ENCODE peak calls at places on chromosomes 5 and 9, in eight cellular contexts. Z is dorsolateral prefrontal cortex; S is pancreas; A is endodermal cell; H is heart right ventricle; V is suprapubic skin; M is stomach; W is CD8-positive, alpha-beta T cell. D is an unnamed sample.

GRCh38 chr9:20683351-20684034 is 566 bp upstream of the FOCAD start:
- DNase-seq in W (peak), V (peak), M (peak), S (no peak), H (peak), Z (peak), A (no peak), D (peak)

GRCh38 chr9:899440-900184 is 58.1 kb downstream of the DMRT1 start:
- DNase-seq in M (no peak), Z (no peak), S (no peak), V (no peak), W (no peak), A (no peak), H (no peak), D (no peak)

GRCh38 chr5:141382469-141383294 is at the start of gene PCDHGA7:
- DNase-seq in H (no peak), Z (no peak), V (no peak), S (no peak), M (no peak), W (no peak), A (no peak), D (no peak)

GRCh38 chr5:52580921-52581320 is 206.8 kb upstream of the ITGA1 start:
- DNase-seq in V (no peak), A (no peak), S (no peak), W (no peak), H (no peak), Z (no peak), M (peak), D (no peak)

GRCh38 chr5:134008257-134008749 is 3.5 kb upstream of the VDAC1 start:
- DNase-seq in W (no peak), H (no peak), V (no peak), M (no peak), S (no peak), A (no peak), Z (no peak), D (no peak)

GRCh38 chr5:80707645-80708044 is 52.9 kb upstream of the DHFR start:
- DNase-seq in M (no peak), W (no peak), H (no peak), A (no peak), S (no peak), V (no peak), Z (no peak), D (no peak)

GRCh38 chr5:116566251-116566650 is 8.4 kb downstream of the SEMA6A start:
- DNase-seq in V (no peak), W (no peak), A (no peak), H (no peak), Z (no peak), S (no peak), M (no peak), D (no peak)

GRCh38 chr5:168370826-168371225 is 79.4 kb downstream of the WWC1 start:
- DNase-seq in V (no peak), A (peak), H (no peak), Z (no peak), W (no peak), M (no peak), S (no peak), D (no peak)

GRCh38 chr5:134738963-134739661 is 764 bp downstream of the CAMLG start:
- DNase-seq in Z (no peak), M (no peak), S (no peak), V (no peak), H (peak), A (peak), W (no peak), D (no peak)

GRCh38 chr9:125821078-125821477 is 73.9 kb downstream of the PBX3 start:
- DNase-seq in W (no peak), A (no peak), Z (no peak), S (no peak), M (no peak), V (no peak), H (no peak), D (no peak)

GRCh38 chr9:117703538-117703937 is 665 bp upstream of the TLR4 start:
- DNase-seq in M (no peak), H (no peak), W (no peak), Z (no peak), V (no peak), A (no peak), S (no peak), D (no peak)

GRCh38 chr9:37988041-37988440 is 81.0 kb downstream of the SHB start:
- DNase-seq in M (no peak), S (peak), Z (no peak), H (no peak), W (no peak), A (no peak), V (no peak), D (no peak)

GRCh38 chr9:124770359-124771020 is 621 bp downstream of the NR6A1 start:
- DNase-seq in M (no peak), A (peak), V (peak), Z (no peak), W (no peak), S (no peak), H (no peak), D (no peak)

GRCh38 chr5:52864376-52864775 is 76.7 kb downstream of the ITGA1 start:
- DNase-seq in S (no peak), V (no peak), Z (no peak), H (peak), A (no peak), W (no peak), M (no peak), D (no peak)

GRCh38 chr9:115810166-115810565 is 343.4 kb upstream of the PAPPA start:
- DNase-seq in H (no peak), S (no peak), M (no peak), Z (no peak), V (no peak), A (no peak), W (no peak), D (no peak)

GRCh38 chr5:177519463-177520235 is 2.9 kb upstream of the DDX41 start:
- DNase-seq in S (no peak), M (no peak), A (no peak), Z (no peak), H (no peak), W (no peak), V (no peak), D (no peak)

GRCh38 chr5:61933787-61934626 is 372.0 kb upstream of the KIF2A start:
- DNase-seq in V (no peak), A (peak), M (peak), Z (peak), H (peak), S (no peak), W (no peak), D (no peak)

GRCh38 chr9:80125731-80126264 is 554.0 kb downstream of the TLE4 start:
- DNase-seq in M (no peak), H (no peak), V (no peak), S (no peak), Z (no peak), W (no peak), A (no peak), D (no peak)

GRCh38 chr5:41587668-41588067 is 77.3 kb upstream of the PLCXD3 start:
- DNase-seq in A (no peak), W (no peak), H (no peak), Z (no peak), V (no peak), M (no peak), S (no peak), D (no peak)

GRCh38 chr9:87630266-87630665 is 95.7 kb upstream of the CTSL start:
- DNase-seq in H (no peak), V (no peak), M (no peak), W (no peak), Z (no peak), A (no peak), S (no peak), D (no peak)

GRCh38 chr9:93968451-93969327 is 13.5 kb upstream of the BARX1 start:
- DNase-seq in Z (no peak), V (no peak), A (peak), H (no peak), W (no peak), S (no peak), M (no peak), D (no peak)

GRCh38 chr9:5355817-5356216 is 16.1 kb upstream of the RLN1 start:
- DNase-seq in M (no peak), S (no peak), Z (no peak), A (no peak), W (no peak), H (no peak), V (no peak), D (no peak)

GRCh38 chr9:19028835-19029451 is 4.1 kb downstream of the SAXO1 start:
- DNase-seq in V (no peak), H (peak), Z (no peak), S (no peak), M (peak), A (peak), W (no peak), D (no peak)

GRCh38 chr5:143886621-143887301 is 74.8 kb downstream of the HMHB1 start:
- DNase-seq in V (no peak), A (no peak), W (no peak), M (no peak), H (no peak), S (no peak), Z (peak), D (no peak)

GRCh38 chr5:41648976-41649375 is 138.6 kb upstream of the PLCXD3 start:
- DNase-seq in V (no peak), H (no peak), S (no peak), Z (no peak), M (no peak), A (no peak), W (no peak), D (no peak)

GRCh38 chr5:96808541-96808828 is 740 bp upstream of the ERAP1 start:
- DNase-seq in Z (no peak), V (no peak), S (no peak), H (no peak), W (no peak), A (no peak), M (no peak), D (no peak)

GRCh38 chr5:73591698-73592501 is 26.4 kb downstream of the UTP15 start:
- DNase-seq in M (no peak), H (no peak), A (no peak), S (no peak), V (no peak), Z (no peak), W (no peak), D (no peak)

GRCh38 chr5:68618501-68618900 is 402.9 kb downstream of the PIK3R1 start:
- DNase-seq in M (no peak), A (no peak), W (no peak), S (no peak), V (no peak), H (no peak), Z (no peak), D (no peak)

DNA sequence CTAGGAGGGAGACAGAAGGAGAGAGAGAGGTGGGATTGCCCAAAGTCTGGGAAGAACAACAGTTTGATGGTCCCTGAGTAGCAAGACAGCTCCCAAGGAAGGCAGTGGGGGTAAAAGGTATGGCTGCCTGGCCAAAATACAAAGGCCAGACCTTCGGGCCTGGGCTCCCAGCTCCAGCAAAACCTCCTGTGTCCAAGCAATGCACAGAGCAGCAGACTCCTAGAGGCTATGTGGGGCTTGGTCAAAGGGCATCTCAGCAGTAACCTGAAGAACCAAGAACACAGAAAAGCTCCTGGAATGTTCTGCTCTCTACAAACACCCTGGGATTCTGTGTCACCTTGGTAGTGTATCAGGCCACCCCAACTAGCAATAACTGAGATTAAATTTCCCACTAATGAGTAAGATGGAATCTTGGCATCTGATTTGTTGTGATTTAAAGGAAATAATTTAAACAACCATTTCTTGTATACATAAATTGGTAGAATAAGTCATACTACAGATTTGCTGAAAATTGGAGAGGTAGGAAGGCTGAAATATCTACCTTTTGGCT is 158.6 kb downstream of the GLIS3 start:
- DNase-seq in A (no peak), M (no peak), W (no peak), S (no peak), V (no peak), Z (no peak), H (no peak), D (no peak)
- H3K27ac ChIP-seq in A (no peak), M (no peak), W (no peak), S (peak), V (no peak), Z (no peak), H (no peak), D (no peak)

GRCh38 chr9:72996106-72996505 is 43.3 kb upstream of the ALDH1A1 start:
- DNase-seq in W (no peak), M (no peak), A (no peak), S (no peak), Z (no peak), V (no peak), H (no peak), D (no peak)

GRCh38 chr9:72996684-72997314 is 43.9 kb upstream of the ALDH1A1 start:
- DNase-seq in V (no peak), Z (no peak), M (no peak), S (no peak), H (no peak), W (no peak), A (no peak), D (no peak)

GRCh38 chr9:72995131-72996024 is 42.5 kb upstream of the ALDH1A1 start:
- DNase-seq in S (no peak), H (no peak), V (no peak), Z (no peak), W (no peak), M (peak), A (no peak), D (no peak)

GRCh38 chr9:72990397-72991182 is 37.7 kb upstream of the ALDH1A1 start:
- DNase-seq in Z (no peak), H (no peak), M (no peak), A (no peak), V (no peak), S (no peak), W (no peak), D (no peak)

GRCh38 chr9:72991772-72992171 is 38.9 kb upstream of the ALDH1A1 start:
- DNase-seq in Z (no peak), S (no peak), H (no peak), W (no peak), V (no peak), M (no peak), A (no peak), D (no peak)
- H3K27ac ChIP-seq in Z (no peak), S (no peak), H (no peak), W (no peak), V (no peak), M (no peak), A (no peak), D (no peak)

GRCh38 chr9:121735065-121735791 is 83.8 kb downstream of the DAB2IP start:
- DNase-seq in Z (no peak), W (no peak), V (no peak), M (no peak), H (no peak), S (no peak), A (peak), D (no peak)

GRCh38 chr9:121732886-121733285 is 81.5 kb downstream of the DAB2IP start:
- DNase-seq in V (no peak), A (no peak), Z (no peak), H (no peak), W (no peak), M (no peak), S (no peak), D (no peak)

GRCh38 chr9:121736147-121736721 is 84.8 kb downstream of the DAB2IP start:
- DNase-seq in V (peak), S (peak), M (peak), Z (no peak), A (peak), H (peak), W (no peak), D (no peak)

GRCh38 chr9:121735792-121736130 is 84.3 kb downstream of the DAB2IP start:
- DNase-seq in M (no peak), A (no peak), W (no peak), V (no peak), H (no peak), S (no peak), Z (no peak), D (no peak)

DNA sequence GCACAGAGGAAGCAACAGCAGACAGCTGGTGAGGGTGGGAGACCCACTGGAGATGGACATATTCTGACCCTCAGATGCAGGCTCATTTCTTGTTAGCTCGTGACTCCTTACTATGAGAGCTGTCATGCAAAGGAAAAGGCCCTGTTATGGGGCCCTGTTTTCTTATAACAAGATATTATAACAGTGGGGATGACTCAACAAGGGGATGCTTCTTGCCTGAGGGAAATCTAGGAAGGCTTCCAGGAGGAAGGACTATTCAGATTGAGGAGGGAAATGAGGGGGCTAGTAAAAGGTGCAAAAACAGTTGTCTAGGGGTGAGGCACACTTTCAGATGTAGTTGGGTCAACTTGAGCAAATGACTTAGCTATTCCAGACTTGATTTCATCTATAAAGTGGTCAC is 83.0 kb downstream of the DAB2IP start:
- DNase-seq in W (no peak), H (no peak), S (no peak), V (no peak), Z (no peak), A (no peak), M (no peak), D (no peak)
- H3K27ac ChIP-seq in W (no peak), H (peak), S (peak), V (no peak), Z (no peak), A (no peak), M (peak), D (no peak)

GRCh38 chr9:3912817-3913216 is 387.0 kb upstream of the RFX3 start:
- DNase-seq in Z (no peak), A (no peak), W (no peak), H (no peak), V (no peak), M (no peak), S (no peak), D (no peak)

GRCh38 chr9:3920586-3921582 is 379.0 kb downstream of the GLIS3 start:
- DNase-seq in A (no peak), V (no peak), W (no peak), Z (no peak), H (no peak), S (no peak), M (no peak), D (no peak)

GRCh38 chr9:3912260-3912659 is 386.5 kb upstream of the RFX3 start:
- DNase-seq in V (no peak), H (no peak), S (no peak), M (no peak), W (no peak), Z (no peak), A (no peak), D (no peak)

GRCh38 chr9:3916420-3916819 is 383.4 kb downstream of the GLIS3 start:
- DNase-seq in A (no peak), W (no peak), M (no peak), S (no peak), Z (no peak), V (no peak), H (no peak), D (no peak)

GRCh38 chr9:3916984-3917383 is 382.9 kb downstream of the GLIS3 start:
- DNase-seq in S (no peak), A (no peak), H (no peak), Z (no peak), M (no peak), V (no peak), W (no peak), D (no peak)
- H3K27ac ChIP-seq in S (no peak), A (peak), H (no peak), Z (no peak), M (no peak), V (no peak), W (no peak), D (no peak)

DNA sequence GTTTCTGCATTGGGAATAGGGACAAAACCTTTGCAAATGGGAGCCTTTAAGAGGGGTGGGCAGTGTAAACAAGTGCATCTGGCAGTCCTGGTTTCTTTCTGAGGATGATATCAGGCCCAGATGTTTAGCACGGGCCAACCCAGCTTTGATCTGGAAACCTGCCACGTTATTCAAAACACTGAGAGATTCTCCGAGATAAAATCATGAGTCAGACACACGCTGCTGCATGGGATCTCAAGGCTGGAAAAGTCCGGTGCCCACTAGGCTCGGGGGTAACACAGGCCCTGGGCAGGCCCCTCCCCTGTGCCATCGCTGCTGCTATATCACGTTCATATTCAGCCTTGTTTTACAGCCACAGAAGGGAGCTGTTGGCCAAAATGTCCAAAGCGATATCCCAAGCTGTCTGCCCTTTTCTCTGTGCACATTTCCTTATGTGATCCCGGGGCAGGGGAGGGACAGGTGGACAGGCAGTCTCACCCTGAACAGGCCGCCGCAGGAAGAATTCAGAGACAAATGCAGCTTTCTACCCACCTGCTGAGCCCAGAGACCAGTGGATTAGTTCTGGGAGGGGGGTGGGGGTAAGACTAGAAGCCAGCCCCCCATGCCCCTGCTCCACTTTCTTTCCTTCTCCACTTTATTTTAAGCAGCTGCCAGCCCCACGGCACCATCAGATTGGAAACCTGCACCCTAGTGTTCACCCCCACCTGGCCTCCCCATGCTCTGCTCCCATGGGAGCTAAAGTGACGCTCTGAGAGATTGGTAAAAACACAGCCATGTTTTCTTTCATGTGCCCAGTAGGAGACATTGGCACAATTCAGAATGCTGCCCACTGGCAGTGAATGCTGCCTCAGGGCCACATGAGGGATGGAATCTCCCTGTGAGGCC is 63.1 kb downstream of the TMOD1 start:
- DNase-seq in W (no peak), H (peak), A (peak), S (no peak), M (peak), V (no peak), Z (peak), D (no peak)
- H3K27ac ChIP-seq in W (no peak), H (peak), A (no peak), S (no peak), M (peak), V (no peak), Z (peak), D (no peak)

GRCh38 chr9:91192379-91192775 is 169.3 kb downstream of the AUH start:
- DNase-seq in H (no peak), Z (no peak), S (no peak), V (no peak), A (no peak), M (no peak), W (no peak), D (no peak)

GRCh38 chr9:91195372-91196012 is 166.2 kb downstream of the AUH start:
- DNase-seq in V (no peak), M (no peak), H (no peak), Z (no peak), S (no peak), A (no peak), W (no peak), D (no peak)

GRCh38 chr9:91191443-91192378 is 170.0 kb downstream of the AUH start:
- DNase-seq in W (no peak), A (no peak), V (peak), Z (no peak), M (no peak), S (no peak), H (no peak), D (no peak)

GRCh38 chr9:91192785-91193657 is 168.7 kb downstream of the AUH start:
- DNase-seq in M (peak), W (peak), V (peak), H (peak), Z (peak), A (peak), S (peak), D (no peak)

GRCh38 chr9:91193658-91194391 is 167.9 kb downstream of the AUH start:
- DNase-seq in A (peak), M (peak), Z (peak), V (peak), H (peak), S (peak), W (peak), D (peak)
- H3K27ac ChIP-seq in A (peak), M (peak), Z (peak), V (peak), H (peak), S (peak), W (peak), D (peak)

D was measured in CD4-positive, alpha-beta T cell.